ENCODE peak calls at places on chromosomes 5 and 9, in ten cellular contexts. A, Z, I, N, E, L, P, C, X and M are unnamed samples.
A peak's percentile ranks its signal among the peaks of the same experiment; 100 is the strongest.

GRCh38 chr5:126858441-126858840 is 81.5 kb downstream of the LMNB1 start:
- DNase-seq in A (no peak), X (no peak), E (no peak), I (peak; percentile 93), C (no peak), N (no peak), Z (no peak), L (no peak), P (no peak), M (no peak)

GRCh38 chr5:93829346-93829745 is 87.9 kb upstream of the POU5F2 start:
- DNase-seq in N (no peak), I (no peak), X (no peak), P (no peak), Z (no peak), E (no peak), A (no peak), C (no peak), L (no peak), M (no peak)

GRCh38 chr5:95734916-95735315 is 3.8 kb downstream of the RHOBTB3 start:
- DNase-seq in L (no peak), Z (no peak), E (no peak), A (no peak), N (no peak), I (no peak), P (no peak), X (no peak), C (no peak), M (no peak)

GRCh38 chr5:127098246-127098645 is 24.9 kb upstream of the C5orf63 start:
- DNase-seq in I (no peak), X (no peak), L (no peak), A (no peak), C (no peak), N (no peak), E (no peak), P (no peak), Z (no peak), M (no peak)

GRCh38 chr5:173720341-173721258 is 104.2 kb upstream of the BOD1 start:
- DNase-seq in P (no peak), L (no peak), Z (no peak), A (no peak), N (no peak), E (no peak), I (no peak), C (no peak), X (no peak), M (no peak)

GRCh38 chr9:126440938-126441337 is 114.3 kb downstream of the MVB12B start:
- DNase-seq in I (peak; percentile 41), X (no peak), Z (no peak), L (no peak), E (no peak), N (peak; percentile 40), C (no peak), P (no peak), A (no peak), M (peak; percentile 28)

GRCh38 chr9:13860926-13861325 is 453.0 kb downstream of the NFIB start:
- DNase-seq in C (peak; percentile 17), I (peak; percentile 15), E (no peak), N (no peak), X (no peak), L (no peak), Z (no peak), P (no peak), A (no peak), M (no peak)

GRCh38 chr9:115733318-115733717 is 420.3 kb upstream of the PAPPA start:
- DNase-seq in I (peak; percentile 16), N (peak; percentile 19), A (no peak), Z (no peak), L (no peak), C (no peak), P (no peak), E (no peak), X (no peak), M (no peak)

GRCh38 chr5:109455598-109456096 is 45.9 kb upstream of the PJA2 start:
- DNase-seq in I (no peak), Z (peak; percentile 69), X (peak; percentile 75), L (peak; percentile 96), A (no peak), C (peak; percentile 97), E (no peak), P (no peak), N (peak; percentile 97), M (no peak)